ENCODE peak calls at places on chromosome 18, in four cellular contexts. A, F, S and N are unnamed samples. For H3K4me1, the result is how much of the 10 kb centered on the place peaks cover.

GRCh38 chr18:34128436-34128835 is 96.3 kb downstream of the NOL4 start:
- DNase-seq in A (no peak), F (no peak), S (no peak), N (no peak)

GRCh38 chr18:6752200-6752873 is 22.8 kb downstream of the ARHGAP28 start:
- DNase-seq in A (no peak), F (no peak), S (peak), N (no peak)

GRCh38 chr18:42574871-42575270 is 540.6 kb downstream of the RIT2 start:
- DNase-seq in A (no peak), F (no peak), S (no peak), N (no peak)

GRCh38 chr18:23816740-23817139 is 127.5 kb downstream of the LAMA3 start:
- DNase-seq in A (no peak), F (no peak), S (no peak), N (peak)

GRCh38 chr18:36366994-36367839 is 69.7 kb downstream of the FHOD3 start:
- DNase-seq in A (no peak), F (peak), S (no peak), N (no peak)

GRCh38 chr18:37476182-37476581 is 89.4 kb downstream of the CELF4 start:
- DNase-seq in A (peak), F (peak), S (peak), N (no peak)

GRCh38 chr18:3984163-3984757 is 470.8 kb downstream of the DLGAP1 start:
- DNase-seq in A (no peak), F (no peak), S (no peak), N (no peak)

GRCh38 chr18:46728219-46728930 is 28.5 kb downstream of the ST8SIA5 start:
- DNase-seq in A (no peak), F (no peak), S (peak), N (no peak)

GRCh38 chr18:26655010-26655613 is 106.8 kb upstream of the KCTD1 start:
- DNase-seq in A (no peak), F (no peak), S (no peak), N (no peak)

GRCh38 chr18:21897811-21898210 is 157.2 kb downstream of the MIB1 start:
- DNase-seq in A (peak), F (peak), S (peak), N (no peak)

GRCh38 chr18:78295271-78295670 is 684.3 kb upstream of the SALL3 start:
- DNase-seq in A (no peak), F (no peak), S (no peak), N (no peak)

GRCh38 chr18:64271264-64271663 is 122.4 kb upstream of the LINC00305 start:
- DNase-seq in A (no peak), F (no peak), S (no peak), N (no peak)

GRCh38 chr18:22840606-22841144 is 92.5 kb upstream of the RBBP8 start:
- DNase-seq in A (no peak), F (no peak), S (no peak), N (no peak)

GRCh38 chr18:45175505-45175904 is 439.8 kb upstream of the SLC14A2 start:
- DNase-seq in A (no peak), F (no peak), S (no peak), N (no peak)

GRCh38 chr18:46510386-46510785 is 146.6 kb downstream of the LOXHD1 start:
- DNase-seq in A (no peak), F (no peak), S (peak), N (no peak)

GRCh38 chr18:44564922-44565321 is 115.8 kb upstream of the SETBP1 start:
- DNase-seq in A (no peak), F (no peak), S (peak), N (no peak)

GRCh38 chr18:79964330-79965118 is at the start of gene HSBP1L1:
- DNase-seq in A (peak), F (peak), S (peak), N (no peak)

GRCh38 chr18:78929502-78929901 is 50.1 kb upstream of the SALL3 start:
- DNase-seq in A (no peak), F (no peak), S (no peak), N (no peak)

GRCh38 chr18:61587865-61588264 is 254.6 kb downstream of the CDH20 start:
- DNase-seq in A (no peak), F (no peak), S (no peak), N (no peak)

GRCh38 chr18:6561893-6562292 is 147.2 kb upstream of the L3MBTL4 start:
- DNase-seq in A (no peak), F (peak), S (no peak), N (peak)

GRCh38 chr18:45505497-45506206 is 109.6 kb upstream of the SLC14A2 start:
- DNase-seq in A (no peak), F (no peak), S (peak), N (no peak)

GRCh38 chr18:75110846-75111415 is 98.0 kb downstream of the PTGR3 start:
- DNase-seq in A (no peak), F (no peak), S (no peak), N (no peak)

GRCh38 chr18:58714259-58714658 is 43.0 kb downstream of the MALT1 start:
- DNase-seq in A (no peak), F (no peak), S (no peak), N (no peak)

GRCh38 chr18:77147418-77147852 is 14.9 kb upstream of the MBP start:
- DNase-seq in A (peak), F (no peak), S (no peak), N (no peak)

GRCh38 chr18:11561293-11561692 is 48.1 kb upstream of the SLC35G4 start:
- DNase-seq in A (no peak), F (no peak), S (no peak), N (peak)

GRCh38 chr18:35525795-35526475 is 28.2 kb upstream of the INO80C start:
- DNase-seq in A (no peak), F (no peak), S (peak), N (peak)

GRCh38 chr18:11309172-11309571 is 159.8 kb upstream of the PIEZO2 start:
- DNase-seq in A (peak), F (no peak), S (peak), N (no peak)

GRCh38 chr18:7617738-7618422 is 50.8 kb downstream of the PTPRM start:
- DNase-seq in A (no peak), F (peak), S (no peak), N (peak)

GRCh38 chr18:24018299-24018910 is 3.9 kb downstream of the TTC39C start:
- DNase-seq in A (no peak), F (no peak), S (no peak), N (no peak)

GRCh38 chr18:54043484-54044256 is 180.8 kb downstream of the MBD2 start:
- DNase-seq in A (peak), F (no peak), S (no peak), N (no peak)
- TF ChIP-seq CTCF in A (peak), F (no peak), S (no peak), N (no peak)

GRCh38 chr18:50879302-50880107 is 587 bp downstream of the ME2 start:
- DNase-seq in A (peak), F (no peak), S (peak), N (no peak)

GRCh38 chr18:50878345-50879301 is at the start of gene ME2:
- DNase-seq in A (peak), F (peak), S (peak), N (peak)

GRCh38 chr18:50877545-50878265 is 1.2 kb upstream of the ME2 start:
- DNase-seq in A (no peak), F (no peak), S (no peak), N (no peak)

GRCh38 chr18:50875966-50876536 is 2.9 kb upstream of the ME2 start:
- DNase-seq in A (no peak), F (no peak), S (no peak), N (no peak)

DNA sequence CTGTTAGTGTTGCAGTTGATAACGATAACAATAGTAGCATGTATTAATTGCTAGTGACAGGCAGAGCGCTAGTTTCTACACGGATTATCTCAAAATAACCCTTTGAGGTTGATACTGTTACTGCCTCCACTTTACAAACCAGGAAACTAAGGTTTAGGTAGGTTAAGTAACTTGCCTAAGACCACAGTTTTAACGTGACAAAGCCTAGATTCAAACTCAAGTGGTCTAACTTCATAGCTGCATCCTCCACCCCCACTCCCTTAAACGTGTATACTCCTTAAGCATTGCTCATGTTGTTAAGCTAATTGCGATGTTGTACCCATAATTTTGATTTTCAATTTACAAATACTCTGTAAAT is 1.2 kb downstream of the ME2 start:
- DNase-seq in A (no peak), F (no peak), S (no peak), N (no peak)
- H3K4me1 ChIP-seq in A (under half), F (under half), S (under half), N (under half)

DNA sequence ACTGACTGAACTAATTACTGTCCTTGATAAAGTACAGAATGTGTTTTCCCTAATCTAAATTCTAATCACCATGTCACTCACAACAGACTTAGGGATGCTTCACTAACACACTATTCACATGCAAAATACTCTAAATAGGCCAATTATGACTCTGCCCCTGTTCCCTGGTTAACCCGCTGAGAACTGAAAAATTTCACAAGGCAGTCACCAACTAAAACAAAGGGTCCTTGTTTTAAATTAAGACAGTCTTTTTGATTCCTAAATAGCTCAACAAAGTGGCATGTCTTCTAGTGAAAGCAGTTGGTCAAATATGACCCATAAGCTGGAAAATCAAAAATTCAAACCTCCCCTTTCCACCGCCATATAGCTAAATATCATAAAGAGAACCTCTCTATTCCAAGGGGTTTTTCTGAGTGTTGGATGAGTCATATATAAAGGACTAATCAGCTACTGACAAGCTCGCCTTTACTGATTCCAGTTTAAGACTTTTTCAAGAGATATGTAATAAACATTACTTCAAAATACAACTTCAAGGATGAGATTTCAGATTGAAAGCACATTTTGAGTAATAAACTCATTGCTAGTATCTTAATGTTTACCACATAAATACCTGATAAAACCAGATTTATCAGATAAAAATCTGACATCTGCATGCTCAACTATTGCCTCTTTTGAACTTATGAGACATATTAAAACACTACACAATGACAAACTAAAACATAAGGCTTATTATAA is 235.8 kb downstream of the TCF4 start:
- DNase-seq in A (no peak), F (no peak), S (no peak), N (no peak)
- H3K4me3 ChIP-seq in A (no peak), F (no peak), S (no peak), N (no peak)

GRCh38 chr18:62974928-62975675 is 259.8 kb downstream of the PHLPP1 start:
- DNase-seq in A (no peak), F (no peak), S (no peak), N (no peak)

GRCh38 chr18:62973689-62974088 is 258.3 kb downstream of the PHLPP1 start:
- DNase-seq in A (no peak), F (no peak), S (no peak), N (no peak)

GRCh38 chr18:62976227-62976626 is 260.9 kb downstream of the PHLPP1 start:
- DNase-seq in A (peak), F (no peak), S (no peak), N (no peak)

GRCh38 chr18:62975785-62976184 is 260.4 kb downstream of the PHLPP1 start:
- DNase-seq in A (no peak), F (no peak), S (no peak), N (no peak)

DNA sequence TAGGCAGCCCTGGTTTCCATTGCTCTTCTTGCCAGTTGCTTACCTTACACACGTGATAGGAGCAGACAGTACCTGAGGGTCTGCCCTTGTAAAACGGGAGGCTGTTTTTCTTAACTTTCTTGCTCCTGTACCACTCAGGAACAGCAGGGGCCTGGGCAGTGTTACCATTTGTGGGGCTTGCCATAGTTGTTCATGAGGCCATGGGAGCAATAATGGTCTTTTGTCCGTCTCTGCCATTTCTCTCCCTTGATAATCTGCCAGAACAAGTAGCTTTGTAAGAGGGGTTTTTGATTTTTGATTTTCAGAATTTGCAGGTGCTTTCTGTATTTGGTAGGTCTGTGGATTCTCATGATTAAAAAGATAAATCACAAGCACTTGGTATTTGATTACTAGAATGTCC is 259.0 kb downstream of the PHLPP1 start:
- DNase-seq in A (no peak), F (no peak), S (no peak), N (no peak)
- TF ChIP-seq CTCF in A (no peak), F (no peak), S (no peak), N (no peak)

DNA sequence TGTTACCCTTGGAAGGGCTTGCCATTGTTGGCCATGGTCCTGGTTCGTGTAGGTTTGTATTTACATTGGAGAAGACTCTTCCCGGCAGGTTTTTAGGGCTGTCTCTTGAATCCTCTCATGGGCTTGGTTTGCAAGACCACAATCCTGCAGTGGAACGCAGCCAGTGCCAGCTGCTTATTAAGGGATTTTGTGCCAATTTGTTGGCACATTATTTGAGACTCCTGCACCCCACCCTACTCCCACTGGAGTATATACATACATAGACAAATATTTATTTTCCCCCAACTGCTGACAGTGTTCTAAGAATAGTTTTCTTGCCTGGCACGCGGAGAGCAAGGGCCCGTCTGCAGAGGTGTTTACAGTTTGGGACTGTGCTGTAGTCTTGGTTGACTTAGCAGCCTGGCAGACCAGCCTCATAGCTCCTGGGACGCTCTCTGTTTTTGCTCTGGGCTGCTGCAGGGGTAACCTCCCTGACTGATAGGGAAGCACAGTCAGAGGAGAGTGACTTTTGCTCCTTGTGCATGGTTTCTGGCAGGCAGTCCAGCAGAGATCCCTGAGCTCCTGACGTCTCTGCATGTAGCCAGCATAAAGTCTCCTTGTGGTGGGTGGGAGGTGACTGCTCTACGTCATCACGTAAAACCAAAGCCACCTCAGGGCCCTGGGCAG is 1.9 kb downstream of the LDLRAD4 start:
- DNase-seq in A (no peak), F (no peak), S (peak), N (no peak)
- H3K4me1 ChIP-seq in A (under half), F (half or more), S (under half), N (half or more)

DNA sequence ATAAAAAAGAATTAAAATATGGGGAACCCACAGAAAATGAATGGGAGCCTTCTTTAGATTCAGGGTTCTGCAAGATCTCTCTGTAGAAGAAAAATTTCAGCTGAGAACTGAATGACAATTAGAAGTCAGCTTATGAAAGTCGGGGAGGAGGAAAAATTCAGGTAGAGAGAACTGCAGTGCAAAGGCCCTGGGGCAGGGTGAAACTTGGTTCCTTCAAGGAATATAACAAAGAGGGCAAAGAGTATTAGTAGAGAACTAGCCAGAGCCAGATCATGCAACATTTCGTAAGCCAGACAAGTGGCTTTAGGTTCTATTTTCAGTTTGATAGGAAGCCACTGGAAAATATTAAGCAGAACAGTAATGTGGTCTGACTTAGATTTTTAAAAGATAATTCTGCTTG is 27.8 kb downstream of the RAB27B start:
- DNase-seq in A (no peak), F (no peak), S (no peak), N (no peak)
- H3K4me3 ChIP-seq in A (no peak), F (no peak), S (no peak), N (no peak)

DNA sequence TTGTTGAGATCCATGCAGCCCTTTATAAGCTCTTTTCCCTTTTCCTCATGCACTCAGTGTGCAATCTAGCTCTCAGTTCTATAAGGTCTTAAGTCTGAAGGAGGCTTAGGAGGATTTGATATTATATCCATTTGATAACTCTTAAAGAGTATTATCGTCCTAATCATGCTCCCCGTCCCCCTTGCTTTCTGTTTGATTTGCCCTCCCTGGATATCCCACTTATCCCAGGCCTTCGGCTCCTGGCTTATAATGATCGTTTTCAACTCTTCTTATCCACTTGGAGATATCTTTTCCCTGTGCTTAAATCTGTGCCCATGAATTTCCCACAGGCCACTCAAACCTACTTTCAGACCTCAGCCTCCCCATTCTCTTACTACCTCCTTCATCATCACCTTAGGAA is 1917.6 kb upstream of the PIK3C3 start:
- DNase-seq in A (no peak), F (no peak), S (no peak), N (no peak)
- TF ChIP-seq CTCF in A (no peak), F (no peak), S (no peak), N (no peak)

GRCh38 chr18:8732442-8733360 is 27.3 kb downstream of the MTCL1 start:
- DNase-seq in A (no peak), F (peak), S (no peak), N (no peak)

GRCh38 chr18:8730080-8730827 is 24.9 kb downstream of the MTCL1 start:
- DNase-seq in A (peak), F (peak), S (no peak), N (no peak)

GRCh38 chr18:8735274-8735673 is 29.9 kb downstream of the MTCL1 start:
- DNase-seq in A (no peak), F (no peak), S (no peak), N (no peak)

GRCh38 chr18:8734496-8734895 is 29.1 kb downstream of the MTCL1 start:
- DNase-seq in A (no peak), F (no peak), S (no peak), N (no peak)
- H3K4me1 ChIP-seq in A (under half), F (under half), S (under half), N (under half)